ENCODE peak calls at places on chromosome 9, in four cellular contexts. C is GM12878, I is K562, M is H1. K is an unnamed sample.

GRCh38 chr9:129609486-129610192 is 11.3 kb downstream of the C9orf50 start:
- DNase-seq in C (no peak), I (peak; percentile 84), M (no peak), K (peak; percentile 46)

GRCh38 chr9:122393284-122393983 is 22.6 kb downstream of the PTGS1 start:
- DNase-seq in C (no peak), I (no peak), M (no peak), K (no peak)

GRCh38 chr9:72509053-72509452 is 12.4 kb upstream of the TMC1 start:
- DNase-seq in C (no peak), I (no peak), M (no peak), K (no peak)

GRCh38 chr9:90658181-90658580 is 15.6 kb upstream of the DIRAS2 start:
- DNase-seq in C (no peak), I (no peak), M (no peak), K (no peak)

GRCh38 chr9:129141066-129142041 is 30.1 kb downstream of the PTPA start:
- DNase-seq in C (peak; percentile 71), I (no peak), M (no peak), K (no peak)

GRCh38 chr9:76613980-76614379 is 150.3 kb upstream of the PCA3 start:
- DNase-seq in C (no peak), I (no peak), M (no peak), K (no peak)

GRCh38 chr9:76464706-76465105 is 5.7 kb downstream of the GCNT1 start:
- DNase-seq in C (no peak), I (no peak), M (no peak), K (no peak)

GRCh38 chr9:86454701-86455402 is 100.6 kb upstream of the TUT7 start:
- DNase-seq in C (no peak), I (no peak), M (no peak), K (no peak)

GRCh38 chr9:89873801-89874200 is 269.0 kb downstream of the GADD45G start:
- DNase-seq in C (no peak), I (no peak), M (no peak), K (no peak)

GRCh38 chr9:2727966-2728613 is 10.8 kb downstream of the KCNV2 start:
- DNase-seq in C (peak; percentile 61), I (peak; percentile 26), M (no peak), K (peak; percentile 40)

GRCh38 chr9:74499111-74499601 is 2.0 kb downstream of the RORB start:
- DNase-seq in C (no peak), I (no peak), M (no peak), K (peak; percentile 58)

GRCh38 chr9:91732187-91733005 is 217.6 kb downstream of the ROR2 start:
- DNase-seq in C (no peak), I (no peak), M (no peak), K (no peak)

GRCh38 chr9:32069169-32069813 is 315.2 kb upstream of the ACO1 start:
- DNase-seq in C (no peak), I (no peak), M (no peak), K (no peak)

GRCh38 chr9:114446036-114446435 is 58.3 kb upstream of the AKNA start:
- DNase-seq in C (no peak), I (no peak), M (no peak), K (no peak)

GRCh38 chr9:124251605-124252366 is 6.0 kb upstream of the NEK6 start:
- DNase-seq in C (no peak), I (no peak), M (no peak), K (no peak)
- TF ChIP-seq NRF1 in C (no peak), I (no peak), M (no peak), K (no peak)

GRCh38 chr9:98251554-98251953 is 3.9 kb downstream of the TBC1D2 start:
- DNase-seq in C (no peak), I (no peak), M (no peak), K (no peak)

GRCh38 chr9:98247826-98248657 is 7.4 kb downstream of the TBC1D2 start:
- DNase-seq in C (no peak), I (peak; percentile 13), M (no peak), K (no peak)

GRCh38 chr9:98253563-98253962 is 1.9 kb downstream of the TBC1D2 start:
- DNase-seq in C (no peak), I (no peak), M (no peak), K (no peak)

GRCh38 chr9:98249774-98250173 is 5.7 kb downstream of the TBC1D2 start:
- DNase-seq in C (no peak), I (no peak), M (no peak), K (no peak)

GRCh38 chr9:98248737-98249474 is 6.5 kb downstream of the TBC1D2 start:
- DNase-seq in C (no peak), I (peak; percentile 46), M (no peak), K (no peak)
- TF ChIP-seq EP300 in C (no peak), I (peak; percentile 83), M (no peak), K (no peak)

GRCh38 chr9:626591-626990 is 214.9 kb upstream of the DMRT1 start:
- DNase-seq in C (no peak), I (no peak), M (no peak), K (no peak)
- TF ChIP-seq NRF1 in C (no peak), I (no peak), M (no peak), K (no peak)

DNA sequence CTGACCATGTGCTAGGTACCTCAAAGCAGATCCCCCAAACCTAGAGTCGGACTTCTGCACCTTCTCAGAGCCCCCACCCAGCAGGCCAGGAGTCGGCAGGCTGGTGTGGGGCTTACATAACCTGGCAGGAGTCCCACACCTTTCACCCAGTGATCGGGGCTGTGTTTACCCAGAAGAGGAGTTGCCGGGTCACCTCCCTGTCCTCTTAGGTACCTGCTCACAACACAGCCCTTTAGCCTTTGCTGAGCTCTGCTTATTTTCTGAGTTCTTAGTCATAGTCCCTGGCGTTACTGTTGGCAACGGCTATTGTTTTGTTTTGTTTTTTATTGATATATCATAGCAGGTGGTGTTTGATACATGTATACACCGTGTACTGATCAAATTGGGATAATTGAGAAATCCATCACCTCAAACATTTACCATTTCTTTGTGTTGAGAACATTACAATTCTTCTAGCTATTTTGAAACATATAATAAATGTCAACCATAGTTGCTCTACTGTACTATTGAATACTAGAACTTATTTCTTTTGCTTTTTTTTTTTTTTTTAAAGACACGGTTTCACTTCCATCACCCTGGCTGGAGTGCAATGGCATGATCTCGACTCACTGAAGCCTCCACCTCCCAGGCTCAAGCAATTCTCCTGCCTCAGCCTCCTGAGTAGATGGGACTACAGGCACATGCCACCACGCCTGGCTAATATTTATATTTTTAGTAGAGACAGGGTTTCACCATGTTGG is 10.4 kb upstream of the EEIG1 start:
- DNase-seq in C (no peak), I (no peak), M (no peak), K (no peak)
- TF ChIP-seq EP300 in C (no peak), I (no peak), M (no peak), K (no peak)

GRCh38 chr9:137456061-137456863 is 2.9 kb downstream of the NSMF start:
- DNase-seq in C (no peak), I (no peak), M (no peak), K (no peak)
- TF ChIP-seq NRF1 in C (no peak), I (no peak), M (no peak), K (no peak)